ENCODE peak calls at places on chromosomes 6 and 20, in seven cellular contexts. One of them, this sample, is unnamed.
A peak's percentile ranks its signal among the peaks of the same experiment; 100 is the strongest.

GRCh38 chr6:111987295-111987694 is 66.6 kb upstream of the CCN6 start:
- DNase-seq in left ventricle myocardium inferior: no peak
- DNase-seq in HuH-7: no peak
- DNase-seq in mucosa of descending colon: no peak
- DNase-seq in D341Med: no peak
- DNase-seq in ELF-1: no peak
- DNase-seq in germinal center: no peak
- DNase-seq in this sample: no peak

GRCh38 chr6:135540207-135540877 is 42.8 kb upstream of the AHI1 start:
- DNase-seq in germinal center: no peak
- DNase-seq in ELF-1: no peak
- DNase-seq in D341Med: no peak
- DNase-seq in left ventricle myocardium inferior: no peak
- DNase-seq in HuH-7: no peak
- DNase-seq in mucosa of descending colon: no peak
- DNase-seq in this sample: no peak

GRCh38 chr6:113120214-113120576 is 737.0 kb upstream of the MARCKS start:
- DNase-seq in germinal center: no peak
- DNase-seq in ELF-1: no peak
- DNase-seq in HuH-7: no peak
- DNase-seq in mucosa of descending colon: no peak
- DNase-seq in D341Med: no peak
- DNase-seq in left ventricle myocardium inferior: no peak
- DNase-seq in this sample: no peak

GRCh38 chr6:21953831-21954801 is 342.7 kb downstream of the PRL start:
- DNase-seq in HuH-7: no peak
- DNase-seq in mucosa of descending colon: peak; percentile 56
- DNase-seq in ELF-1: peak; percentile 29
- DNase-seq in D341Med: peak; percentile 46
- DNase-seq in germinal center: no peak
- DNase-seq in left ventricle myocardium inferior: no peak
- DNase-seq in this sample: no peak

GRCh38 chr20:61960836-61961235 is 104.8 kb downstream of the TAF4 start:
- DNase-seq in germinal center: no peak
- DNase-seq in HuH-7: no peak
- DNase-seq in ELF-1: no peak
- DNase-seq in left ventricle myocardium inferior: no peak
- DNase-seq in mucosa of descending colon: no peak
- DNase-seq in D341Med: no peak
- DNase-seq in this sample: peak; percentile 58

GRCh38 chr6:84052204-84052882 is 18.8 kb downstream of the MRAP2 start:
- DNase-seq in HuH-7: peak; percentile 49
- DNase-seq in germinal center: no peak
- DNase-seq in left ventricle myocardium inferior: peak; percentile 80
- DNase-seq in mucosa of descending colon: no peak
- DNase-seq in D341Med: peak; percentile 58
- DNase-seq in ELF-1: peak; percentile 83
- DNase-seq in this sample: peak; percentile 90

GRCh38 chr6:35449287-35449881 is 2.8 kb upstream of the FANCE start:
- DNase-seq in ELF-1: peak; percentile 58
- DNase-seq in HuH-7: peak; percentile 84
- DNase-seq in mucosa of descending colon: no peak
- DNase-seq in D341Med: peak; percentile 85
- DNase-seq in left ventricle myocardium inferior: no peak
- DNase-seq in germinal center: peak; percentile 87
- DNase-seq in this sample: no peak

GRCh38 chr20:62818592-62819493 is 2.0 kb downstream of the COL9A3 start:
- DNase-seq in left ventricle myocardium inferior: peak; percentile 76
- DNase-seq in mucosa of descending colon: no peak
- DNase-seq in HuH-7: peak; percentile 82
- DNase-seq in germinal center: no peak
- DNase-seq in D341Med: no peak
- DNase-seq in ELF-1: peak; percentile 49
- DNase-seq in this sample: peak; percentile 75

GRCh38 chr6:83597511-83597910 is 85.2 kb downstream of the PRSS35 start:
- DNase-seq in HuH-7: no peak
- DNase-seq in mucosa of descending colon: no peak
- DNase-seq in left ventricle myocardium inferior: no peak
- DNase-seq in ELF-1: no peak
- DNase-seq in D341Med: no peak
- DNase-seq in germinal center: no peak
- DNase-seq in this sample: no peak

GRCh38 chr20:54091120-54091480 is 20.7 kb upstream of the BCAS1 start:
- DNase-seq in germinal center: no peak
- DNase-seq in left ventricle myocardium inferior: no peak
- DNase-seq in mucosa of descending colon: no peak
- DNase-seq in ELF-1: no peak
- DNase-seq in HuH-7: no peak
- DNase-seq in D341Med: no peak
- DNase-seq in this sample: no peak

GRCh38 chr20:22343612-22344011 is 240.8 kb downstream of the FOXA2 start:
- DNase-seq in D341Med: no peak
- DNase-seq in germinal center: no peak
- DNase-seq in ELF-1: no peak
- DNase-seq in HuH-7: no peak
- DNase-seq in mucosa of descending colon: no peak
- DNase-seq in left ventricle myocardium inferior: no peak
- DNase-seq in this sample: no peak

GRCh38 chr6:20366082-20366834 is 35.4 kb upstream of the E2F3 start:
- DNase-seq in germinal center: no peak
- DNase-seq in mucosa of descending colon: peak; percentile 27
- DNase-seq in ELF-1: peak; percentile 55
- DNase-seq in D341Med: no peak
- DNase-seq in left ventricle myocardium inferior: no peak
- DNase-seq in HuH-7: no peak
- DNase-seq in this sample: no peak

GRCh38 chr6:125112934-125113333 is 40.6 kb upstream of the TPD52L1 start:
- DNase-seq in ELF-1: no peak
- DNase-seq in left ventricle myocardium inferior: no peak
- DNase-seq in germinal center: no peak
- DNase-seq in HuH-7: no peak
- DNase-seq in mucosa of descending colon: no peak
- DNase-seq in D341Med: no peak
- DNase-seq in this sample: no peak

GRCh38 chr6:11744753-11745152 is 33.9 kb downstream of the ADTRP start:
- DNase-seq in germinal center: no peak
- DNase-seq in ELF-1: no peak
- DNase-seq in HuH-7: no peak
- DNase-seq in mucosa of descending colon: no peak
- DNase-seq in D341Med: no peak
- DNase-seq in left ventricle myocardium inferior: peak; percentile 45
- DNase-seq in this sample: peak; percentile 87

GRCh38 chr20:1881240-1881835 is 13.9 kb upstream of the SIRPA start:
- DNase-seq in left ventricle myocardium inferior: peak; percentile 45
- DNase-seq in ELF-1: no peak
- DNase-seq in mucosa of descending colon: no peak
- DNase-seq in HuH-7: no peak
- DNase-seq in germinal center: no peak
- DNase-seq in D341Med: no peak
- DNase-seq in this sample: no peak

This sample was measured in aorta.